ENCODE peak calls at places on chromosomes 5 and 9, in six cellular contexts. One of them, this sample, is unnamed.

GRCh38 chr9:38423939-38424843 is at the start of gene IGFBPL1:
- DNase-seq in IMR-90: no peak
- DNase-seq in neuronal stem cell: peak; percentile 51
- DNase-seq in mesenchymal stem cell: peak; percentile 21
- DNase-seq in H1: peak; percentile 72
- DNase-seq in trophoblast cell: no peak
- DNase-seq in this sample: peak; percentile 61

GRCh38 chr9:92608221-92609141 is 61.5 kb downstream of the IPPK start:
- DNase-seq in IMR-90: no peak
- DNase-seq in neuronal stem cell: no peak
- DNase-seq in mesenchymal stem cell: no peak
- DNase-seq in H1: peak; percentile 30
- DNase-seq in trophoblast cell: no peak
- DNase-seq in this sample: no peak

GRCh38 chr5:145743396-145744061 is 91.6 kb downstream of the PRELID2 start:
- DNase-seq in IMR-90: no peak
- DNase-seq in neuronal stem cell: no peak
- DNase-seq in mesenchymal stem cell: no peak
- DNase-seq in H1: no peak
- DNase-seq in trophoblast cell: no peak
- DNase-seq in this sample: no peak

GRCh38 chr5:146025108-146025507 is 80.3 kb downstream of the PLAC8L1 start:
- DNase-seq in IMR-90: no peak
- DNase-seq in neuronal stem cell: no peak
- DNase-seq in mesenchymal stem cell: peak; percentile 10
- DNase-seq in H1: no peak
- DNase-seq in trophoblast cell: no peak
- DNase-seq in this sample: no peak

GRCh38 chr5:58860680-58861079 is 277.8 kb downstream of the RAB3C start:
- DNase-seq in IMR-90: no peak
- DNase-seq in neuronal stem cell: no peak
- DNase-seq in mesenchymal stem cell: peak; percentile 5
- DNase-seq in H1: no peak
- DNase-seq in trophoblast cell: no peak
- DNase-seq in this sample: no peak

GRCh38 chr9:103364753-103365152 is 369.6 kb downstream of the CYLC2 start:
- DNase-seq in IMR-90: no peak
- DNase-seq in neuronal stem cell: no peak
- DNase-seq in mesenchymal stem cell: peak; percentile 1
- DNase-seq in H1: no peak
- DNase-seq in trophoblast cell: peak; percentile 4
- DNase-seq in this sample: no peak

GRCh38 chr5:156675402-156675801 is 174.7 kb upstream of the PPP1R2B start:
- DNase-seq in IMR-90: peak; percentile 31
- DNase-seq in neuronal stem cell: no peak
- DNase-seq in mesenchymal stem cell: no peak
- DNase-seq in H1: no peak
- DNase-seq in trophoblast cell: no peak
- DNase-seq in this sample: no peak

GRCh38 chr5:114430532-114430931 is 68.7 kb downstream of the KCNN2 start:
- DNase-seq in IMR-90: no peak
- DNase-seq in neuronal stem cell: no peak
- DNase-seq in mesenchymal stem cell: no peak
- DNase-seq in H1: no peak
- DNase-seq in trophoblast cell: no peak
- DNase-seq in this sample: no peak

GRCh38 chr5:125450803-125451202 is 704.4 kb upstream of the ZNF608 start:
- DNase-seq in IMR-90: peak; percentile 67
- DNase-seq in neuronal stem cell: no peak
- DNase-seq in mesenchymal stem cell: no peak
- DNase-seq in H1: no peak
- DNase-seq in trophoblast cell: no peak
- DNase-seq in this sample: no peak

GRCh38 chr9:35859995-35860348 is 10.2 kb downstream of the OR13J1 start:
- DNase-seq in IMR-90: no peak
- DNase-seq in neuronal stem cell: no peak
- DNase-seq in mesenchymal stem cell: no peak
- DNase-seq in H1: peak; percentile 32
- DNase-seq in trophoblast cell: no peak
- DNase-seq in this sample: no peak

GRCh38 chr9:32264171-32264862 is 120.1 kb upstream of the ACO1 start:
- DNase-seq in IMR-90: peak; percentile 14
- DNase-seq in neuronal stem cell: peak; percentile 15
- DNase-seq in mesenchymal stem cell: no peak
- DNase-seq in H1: no peak
- DNase-seq in trophoblast cell: no peak
- DNase-seq in this sample: peak; percentile 70

GRCh38 chr5:154284433-154284832 is 93.9 kb downstream of the GALNT10 start:
- DNase-seq in IMR-90: no peak
- DNase-seq in neuronal stem cell: no peak
- DNase-seq in mesenchymal stem cell: no peak
- DNase-seq in H1: no peak
- DNase-seq in trophoblast cell: no peak
- DNase-seq in this sample: no peak

GRCh38 chr9:97316904-97317303 is 9.4 kb downstream of the CCDC180 start:
- DNase-seq in IMR-90: no peak
- DNase-seq in neuronal stem cell: no peak
- DNase-seq in mesenchymal stem cell: no peak
- DNase-seq in H1: no peak
- DNase-seq in trophoblast cell: no peak
- DNase-seq in this sample: no peak

GRCh38 chr5:99187611-99188010 is 258.8 kb upstream of the CHD1 start:
- DNase-seq in IMR-90: no peak
- DNase-seq in neuronal stem cell: no peak
- DNase-seq in mesenchymal stem cell: no peak
- DNase-seq in H1: no peak
- DNase-seq in trophoblast cell: no peak
- DNase-seq in this sample: no peak

GRCh38 chr5:105630803-105631202 is 2039.9 kb downstream of the EFNA5 start:
- DNase-seq in IMR-90: no peak
- DNase-seq in neuronal stem cell: no peak
- DNase-seq in mesenchymal stem cell: no peak
- DNase-seq in H1: no peak
- DNase-seq in trophoblast cell: no peak
- DNase-seq in this sample: no peak

GRCh38 chr5:147935032-147935431 is 28.7 kb upstream of the C5orf46 start:
- DNase-seq in IMR-90: peak; percentile 62
- DNase-seq in neuronal stem cell: peak; percentile 11
- DNase-seq in mesenchymal stem cell: peak; percentile 54
- DNase-seq in H1: no peak
- DNase-seq in trophoblast cell: peak; percentile 35
- DNase-seq in this sample: no peak

GRCh38 chr9:5513966-5514365 is 3.6 kb downstream of the PDCD1LG2 start:
- DNase-seq in IMR-90: no peak
- DNase-seq in neuronal stem cell: no peak
- DNase-seq in mesenchymal stem cell: no peak
- DNase-seq in H1: no peak
- DNase-seq in trophoblast cell: no peak
- DNase-seq in this sample: no peak

GRCh38 chr9:117744856-117745389 is 40.7 kb downstream of the TLR4 start:
- DNase-seq in IMR-90: no peak
- DNase-seq in neuronal stem cell: peak; percentile 24
- DNase-seq in mesenchymal stem cell: no peak
- DNase-seq in H1: no peak
- DNase-seq in trophoblast cell: no peak
- DNase-seq in this sample: peak; percentile 37

GRCh38 chr5:39539470-39539869 is 114.7 kb upstream of the DAB2 start:
- DNase-seq in IMR-90: no peak
- DNase-seq in neuronal stem cell: no peak
- DNase-seq in mesenchymal stem cell: no peak
- DNase-seq in H1: no peak
- DNase-seq in trophoblast cell: no peak
- DNase-seq in this sample: no peak

GRCh38 chr9:109270971-109271900 is 49.6 kb downstream of the EPB41L4B start:
- DNase-seq in IMR-90: no peak
- DNase-seq in neuronal stem cell: no peak
- DNase-seq in mesenchymal stem cell: no peak
- DNase-seq in H1: no peak
- DNase-seq in trophoblast cell: peak; percentile 81
- DNase-seq in this sample: no peak

DNA sequence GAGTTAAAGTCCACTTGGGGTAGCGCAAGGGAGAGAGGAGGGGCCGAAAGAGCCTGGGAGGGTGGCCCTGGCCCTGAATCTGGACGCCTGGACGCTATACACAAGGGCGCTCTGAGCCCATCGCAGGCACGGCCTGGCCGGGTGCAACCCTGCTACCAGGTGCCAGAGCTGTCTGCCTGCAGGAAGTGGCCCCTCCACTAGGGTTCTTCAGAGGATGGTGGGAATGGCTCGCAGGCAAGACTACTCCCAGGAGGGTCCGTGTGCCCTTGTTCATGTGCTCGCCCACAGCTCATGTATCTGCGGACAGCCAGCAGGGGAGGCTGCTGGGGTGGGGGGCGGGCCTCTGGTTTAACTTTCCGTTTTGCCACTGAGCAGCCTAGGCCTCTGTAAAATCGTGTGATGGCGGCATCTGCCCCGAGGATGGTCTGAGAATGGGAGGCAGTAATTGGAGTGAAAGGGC is 1.4 kb upstream of the NKD2 start:
- DNase-seq in IMR-90: no peak
- DNase-seq in neuronal stem cell: no peak
- DNase-seq in mesenchymal stem cell: no peak
- DNase-seq in H1: peak; percentile 44
- DNase-seq in trophoblast cell: no peak
- DNase-seq in this sample: no peak
- H3K14ac ChIP-seq in IMR-90: no peak overlapping the region
- H3K14ac ChIP-seq in neuronal stem cell: peak overlapping the region; percentile 63
- H3K14ac ChIP-seq in mesenchymal stem cell: no peak overlapping the region
- H3K14ac ChIP-seq in H1: no peak overlapping the region
- H3K14ac ChIP-seq in trophoblast cell: no peak overlapping the region
- H3K14ac ChIP-seq in this sample: no peak overlapping the region

GRCh38 chr5:42951847-42952411 is 88.2 kb downstream of the ANXA2R start:
- DNase-seq in IMR-90: peak; percentile 22
- DNase-seq in neuronal stem cell: no peak
- DNase-seq in mesenchymal stem cell: no peak
- DNase-seq in H1: no peak
- DNase-seq in trophoblast cell: no peak
- DNase-seq in this sample: no peak
- H3K9me3 ChIP-seq in IMR-90: peaks cover 29% of the 10 kb centered on the region
- H3K9me3 ChIP-seq in neuronal stem cell: no peaks in the 10 kb centered on the region
- H3K9me3 ChIP-seq in mesenchymal stem cell: no peaks in the 10 kb centered on the region
- H3K9me3 ChIP-seq in H1: peaks cover 20% of the 10 kb centered on the region
- H3K9me3 ChIP-seq in trophoblast cell: peaks cover 23% of the 10 kb centered on the region
- H3K9me3 ChIP-seq in this sample: peaks cover 8% of the 10 kb centered on the region

DNA sequence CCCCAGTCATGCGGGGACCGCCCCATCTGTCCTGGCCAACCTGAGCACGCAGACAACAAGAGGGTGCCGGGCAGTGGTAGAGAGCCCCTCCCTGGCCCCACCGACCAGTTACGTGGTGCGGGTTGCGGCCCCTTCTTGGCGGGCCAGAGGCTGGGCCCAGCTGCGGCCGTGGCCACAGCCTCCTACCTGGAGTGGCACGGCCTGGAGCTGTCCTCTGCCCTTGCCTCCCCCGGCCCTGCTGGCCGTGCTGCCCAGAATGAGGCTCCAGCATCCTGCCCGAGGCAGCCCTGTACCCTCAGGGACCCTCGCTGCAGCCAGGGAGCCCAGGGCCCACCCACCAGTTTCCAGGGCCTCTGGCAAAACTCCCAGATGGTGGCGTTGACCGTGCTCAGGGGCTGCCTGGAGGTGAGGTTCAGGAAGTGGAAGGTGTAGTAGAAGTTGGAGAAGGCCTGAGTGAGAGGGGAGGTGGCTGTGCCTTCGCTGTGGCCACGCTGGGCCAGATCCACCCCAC is 5.7 kb downstream of the ENTPD8 start:
- DNase-seq in IMR-90: no peak
- DNase-seq in neuronal stem cell: no peak
- DNase-seq in mesenchymal stem cell: no peak
- DNase-seq in H1: no peak
- DNase-seq in trophoblast cell: no peak
- DNase-seq in this sample: no peak
- H3K14ac ChIP-seq in IMR-90: no peak overlapping the region
- H3K14ac ChIP-seq in neuronal stem cell: peak overlapping the region; percentile 71
- H3K14ac ChIP-seq in mesenchymal stem cell: no peak overlapping the region
- H3K14ac ChIP-seq in H1: no peak overlapping the region
- H3K14ac ChIP-seq in trophoblast cell: no peak overlapping the region
- H3K14ac ChIP-seq in this sample: no peak overlapping the region

DNA sequence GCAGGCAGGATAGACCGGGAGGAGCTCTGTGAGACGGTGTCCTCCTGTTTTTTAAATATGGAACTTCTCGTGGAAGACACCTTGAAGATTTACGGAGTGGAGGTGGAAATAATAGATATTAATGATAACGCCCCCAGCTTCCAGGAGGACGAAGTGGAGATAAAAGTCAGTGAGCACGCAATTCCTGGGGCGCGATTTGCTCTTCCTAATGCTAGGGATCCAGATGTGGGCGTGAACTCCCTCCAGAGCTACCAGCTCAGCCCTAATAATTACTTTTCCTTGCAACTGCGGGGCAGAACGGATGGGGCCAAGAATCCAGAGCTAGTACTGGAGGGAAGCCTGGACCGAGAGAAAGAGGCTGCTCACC is 621 bp downstream of the PCDHGA11 start:
- DNase-seq in IMR-90: no peak
- DNase-seq in neuronal stem cell: no peak
- DNase-seq in mesenchymal stem cell: no peak
- DNase-seq in H1: no peak
- DNase-seq in trophoblast cell: no peak
- DNase-seq in this sample: no peak
- H3K9me3 ChIP-seq in IMR-90: peaks cover 55% of the 10 kb centered on the region
- H3K9me3 ChIP-seq in neuronal stem cell: peaks cover 99% of the 10 kb centered on the region
- H3K9me3 ChIP-seq in mesenchymal stem cell: peaks cover 28% of the 10 kb centered on the region
- H3K9me3 ChIP-seq in H1: peaks cover 38% of the 10 kb centered on the region
- H3K9me3 ChIP-seq in trophoblast cell: peaks cover 41% of the 10 kb centered on the region
- H3K9me3 ChIP-seq in this sample: peaks cover 13% of the 10 kb centered on the region

GRCh38 chr5:12526113-12526512 is 621.9 kb upstream of the CTNND2 start:
- DNase-seq in IMR-90: no peak
- DNase-seq in neuronal stem cell: no peak
- DNase-seq in mesenchymal stem cell: no peak
- DNase-seq in H1: no peak
- DNase-seq in trophoblast cell: no peak
- DNase-seq in this sample: no peak

GRCh38 chr5:12522116-12522515 is 617.9 kb upstream of the CTNND2 start:
- DNase-seq in IMR-90: no peak
- DNase-seq in neuronal stem cell: no peak
- DNase-seq in mesenchymal stem cell: no peak
- DNase-seq in H1: no peak
- DNase-seq in trophoblast cell: no peak
- DNase-seq in this sample: no peak
- H3K14ac ChIP-seq in IMR-90: no peak overlapping the region
- H3K14ac ChIP-seq in neuronal stem cell: no peak overlapping the region
- H3K14ac ChIP-seq in mesenchymal stem cell: no peak overlapping the region
- H3K14ac ChIP-seq in H1: no peak overlapping the region
- H3K14ac ChIP-seq in trophoblast cell: no peak overlapping the region
- H3K14ac ChIP-seq in this sample: no peak overlapping the region

GRCh38 chr9:129358621-129359154 is 180.6 kb upstream of the IER5L start:
- DNase-seq in IMR-90: no peak
- DNase-seq in neuronal stem cell: no peak
- DNase-seq in mesenchymal stem cell: no peak
- DNase-seq in H1: no peak
- DNase-seq in trophoblast cell: no peak
- DNase-seq in this sample: no peak
- H3K9me3 ChIP-seq in IMR-90: peaks cover 7% of the 10 kb centered on the region
- H3K9me3 ChIP-seq in neuronal stem cell: no peaks in the 10 kb centered on the region
- H3K9me3 ChIP-seq in mesenchymal stem cell: peaks cover 14% of the 10 kb centered on the region
- H3K9me3 ChIP-seq in H1: peaks cover 6% of the 10 kb centered on the region
- H3K9me3 ChIP-seq in trophoblast cell: peaks cover 10% of the 10 kb centered on the region
- H3K9me3 ChIP-seq in this sample: no peaks in the 10 kb centered on the region

DNA sequence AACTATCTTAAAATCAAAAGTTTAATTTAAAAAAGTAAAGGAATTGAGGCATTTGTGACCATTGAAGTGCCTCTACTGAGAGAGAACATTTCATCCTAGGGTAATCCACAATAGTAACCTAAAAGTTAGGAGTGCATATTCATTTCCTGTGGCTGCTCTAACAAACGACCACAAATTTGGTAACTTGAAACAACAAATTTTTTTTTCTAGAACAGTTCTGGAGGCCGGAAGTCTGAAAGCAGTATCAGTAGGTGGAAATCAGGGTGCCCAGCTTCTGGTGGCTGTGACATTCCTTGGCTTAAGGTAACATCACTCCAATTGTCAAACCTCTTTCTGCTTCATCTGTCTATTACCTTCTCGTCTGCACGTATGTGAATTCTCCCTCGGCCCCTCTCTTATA is 67.1 kb upstream of the SSBP2 start:
- DNase-seq in IMR-90: no peak
- DNase-seq in neuronal stem cell: no peak
- DNase-seq in mesenchymal stem cell: no peak
- DNase-seq in H1: no peak
- DNase-seq in trophoblast cell: no peak
- DNase-seq in this sample: no peak
- H3K14ac ChIP-seq in IMR-90: no peak overlapping the region
- H3K14ac ChIP-seq in neuronal stem cell: no peak overlapping the region
- H3K14ac ChIP-seq in mesenchymal stem cell: no peak overlapping the region
- H3K14ac ChIP-seq in H1: no peak overlapping the region
- H3K14ac ChIP-seq in trophoblast cell: no peak overlapping the region
- H3K14ac ChIP-seq in this sample: no peak overlapping the region